ENCODE peak calls at places on chromosomes 5 and 9, in five cellular contexts. F is uterus, O is prostate gland, L is keratinocyte, B is sigmoid colon. V is an unnamed sample.

GRCh38 chr9:113155911-113156559 is 5.2 kb downstream of the SLC31A2 start:
- DNase-seq in F (no peak), O (no peak), L (no peak), B (no peak), V (peak; percentile 55)

GRCh38 chr9:109560470-109561132 is 62.5 kb upstream of the PTPN3 start:
- DNase-seq in F (no peak), O (no peak), L (no peak), B (no peak), V (no peak)

GRCh38 chr5:96626956-96627355 is 35.2 kb upstream of the CAST start:
- DNase-seq in F (no peak), O (no peak), L (peak; percentile 48), B (no peak), V (no peak)

GRCh38 chr9:26723486-26723885 is 169.1 kb downstream of the CAAP1 start:
- DNase-seq in F (peak; percentile 17), O (no peak), L (no peak), B (no peak), V (peak; percentile 9)

GRCh38 chr5:176183321-176184074 is 54.7 kb upstream of the SIMC1 start:
- DNase-seq in F (no peak), O (no peak), L (no peak), B (no peak), V (no peak)

GRCh38 chr5:94551858-94552257 is 66.5 kb downstream of the KIAA0825 start:
- DNase-seq in F (no peak), O (no peak), L (no peak), B (no peak), V (no peak)

GRCh38 chr9:136687721-136688223 is 515 bp upstream of the AGPAT2 start:
- DNase-seq in F (no peak), O (no peak), L (no peak), B (no peak), V (no peak)

GRCh38 chr5:66849803-66850202 is 253.6 kb downstream of the MAST4 start:
- DNase-seq in F (no peak), O (no peak), L (peak; percentile 60), B (no peak), V (no peak)

GRCh38 chr9:133103183-133103986 is 17.7 kb downstream of the RALGDS start:
- DNase-seq in F (peak; percentile 70), O (peak; percentile 52), L (no peak), B (peak; percentile 82), V (no peak)

GRCh38 chr5:6818594-6819512 is 105.6 kb downstream of the TENT4A start:
- DNase-seq in F (no peak), O (no peak), L (no peak), B (no peak), V (no peak)

GRCh38 chr5:59569608-59570334 is 323.8 kb downstream of the PDE4D start:
- DNase-seq in F (no peak), O (no peak), L (no peak), B (no peak), V (no peak)

GRCh38 chr5:38466444-38467189 is 89.8 kb downstream of the LIFR start:
- DNase-seq in F (peak; percentile 90), O (no peak), L (no peak), B (peak; percentile 88), V (no peak)

GRCh38 chr5:142866563-142867275 is 96.5 kb downstream of the ARHGAP26 start:
- DNase-seq in F (peak; percentile 31), O (peak; percentile 72), L (no peak), B (no peak), V (peak; percentile 64)

GRCh38 chr9:119268985-119269384 is 100.2 kb downstream of the BRINP1 start:
- DNase-seq in F (no peak), O (no peak), L (no peak), B (no peak), V (no peak)

GRCh38 chr5:173234129-173234793 is 745 bp downstream of the NKX2-5 start:
- DNase-seq in F (no peak), O (no peak), L (no peak), B (no peak), V (no peak)

GRCh38 chr9:6014668-6015270 is 655 bp downstream of the RANBP6 start:
- DNase-seq in F (no peak), O (no peak), L (peak; percentile 49), B (no peak), V (no peak)

GRCh38 chr9:127976498-127976897 is 4.3 kb downstream of the EEIG1 start:
- DNase-seq in F (no peak), O (no peak), L (no peak), B (no peak), V (no peak)

GRCh38 chr9:22216730-22217160 is 207.6 kb upstream of the CDKN2B start:
- DNase-seq in F (no peak), O (no peak), L (no peak), B (no peak), V (no peak)

GRCh38 chr9:91047529-91047928 is 245.9 kb downstream of the SYK start:
- DNase-seq in F (no peak), O (no peak), L (no peak), B (no peak), V (no peak)

GRCh38 chr5:14672082-14672481 is 7.6 kb downstream of the OTULIN start:
- DNase-seq in F (no peak), O (no peak), L (no peak), B (no peak), V (peak; percentile 31)
- H3K4me3 ChIP-seq in F (no peak overlapping the region), O (no peak overlapping the region), L (no peak overlapping the region), B (no peak overlapping the region), V (no peak overlapping the region)

DNA sequence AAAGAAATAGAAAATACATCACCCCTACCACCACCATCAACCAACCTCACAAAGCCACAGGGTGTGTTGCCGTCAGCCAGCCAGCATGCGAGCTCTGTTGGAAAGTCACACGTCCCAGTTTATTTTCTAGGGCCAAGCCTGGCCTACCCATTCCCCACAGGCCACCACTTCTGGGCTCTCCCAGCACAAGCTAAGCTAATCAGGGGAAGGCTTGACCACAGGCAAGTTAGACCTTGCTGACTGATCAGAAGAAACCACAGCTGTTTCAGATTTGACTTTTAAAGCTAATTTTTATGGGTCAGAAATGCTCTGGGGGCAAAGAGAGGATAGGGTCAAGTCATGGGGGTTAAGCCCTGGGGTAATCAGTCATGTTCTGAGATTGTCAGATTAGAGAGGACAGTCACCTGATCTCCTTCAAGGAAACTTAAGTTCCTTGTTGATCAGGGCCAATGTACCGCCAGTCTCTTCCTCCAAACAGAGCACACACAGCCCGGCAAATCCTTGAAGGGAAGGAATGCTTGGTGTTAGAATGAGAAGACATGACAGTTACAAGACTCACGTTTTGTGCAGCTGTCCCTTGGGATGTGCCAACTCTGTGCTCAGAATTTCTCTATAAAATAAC is 7.6 kb downstream of the SHB start:
- DNase-seq in F (no peak), O (no peak), L (no peak), B (peak; percentile 53), V (no peak)
- TF ChIP-seq CTCF in F (no peak), O (no peak), L (no peak), B (no peak), V (no peak)

GRCh38 chr5:141382469-141383294 is at the start of gene PCDHGA7:
- DNase-seq in F (no peak), O (no peak), L (no peak), B (peak; percentile 30), V (peak; percentile 32)
- H3K4me3 ChIP-seq in F (no peak within 1 kb of the TSS), O (peak within 1 kb of the TSS; percentile 11), L (peak within 1 kb of the TSS; percentile 59), B (no peak within 1 kb of the TSS), V (peak within 1 kb of the TSS; percentile 47)

DNA sequence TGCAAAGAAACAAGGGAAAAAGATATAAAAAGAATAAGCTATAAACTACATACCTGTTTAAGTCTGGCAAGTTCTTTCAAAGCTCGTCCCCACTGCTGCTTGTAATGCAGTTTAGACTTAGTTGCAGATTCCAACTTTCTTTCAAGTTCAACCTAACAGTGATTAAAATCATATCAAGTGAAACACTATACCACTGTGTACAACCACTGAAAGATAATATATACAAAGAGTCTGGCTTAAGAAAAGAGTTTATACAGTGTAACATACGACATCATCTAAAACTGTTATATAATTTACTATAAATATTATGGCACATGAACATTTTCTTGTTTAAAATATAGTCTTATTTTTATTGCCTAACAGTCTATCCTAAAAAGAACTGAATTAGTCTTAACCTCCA is 58.8 kb downstream of the CEP120 start:
- DNase-seq in F (no peak), O (no peak), L (no peak), B (no peak), V (no peak)
- TF ChIP-seq CTCF in F (no peak), O (no peak), L (no peak), B (no peak), V (no peak)

GRCh38 chr9:129347323-129348120 is 169.5 kb upstream of the IER5L start:
- DNase-seq in F (no peak), O (no peak), L (no peak), B (no peak), V (peak; percentile 92)
- H3K4me3 ChIP-seq in F (no peak overlapping the region), O (no peak overlapping the region), L (no peak overlapping the region), B (no peak overlapping the region), V (peak overlapping the region; percentile 2)

GRCh38 chr9:123724211-123724831 is 205.6 kb downstream of the DENND1A start:
- DNase-seq in F (no peak), O (no peak), L (no peak), B (no peak), V (peak; percentile 4)
- TF ChIP-seq CTCF in F (no peak), O (no peak), L (no peak), B (no peak), V (no peak)

GRCh38 chr9:89465726-89466308 is 32.1 kb downstream of the SEMA4D start:
- DNase-seq in F (no peak), O (no peak), L (no peak), B (peak; percentile 28), V (no peak)

GRCh38 chr9:89464991-89465390 is 32.9 kb downstream of the SEMA4D start:
- DNase-seq in F (no peak), O (no peak), L (no peak), B (peak; percentile 28), V (no peak)

GRCh38 chr9:89468271-89468960 is 29.5 kb downstream of the SEMA4D start:
- DNase-seq in F (no peak), O (no peak), L (no peak), B (peak; percentile 19), V (no peak)

GRCh38 chr9:89467278-89467625 is 30.7 kb downstream of the SEMA4D start:
- DNase-seq in F (no peak), O (no peak), L (no peak), B (no peak), V (no peak)

GRCh38 chr9:89466451-89467277 is 31.2 kb downstream of the SEMA4D start:
- DNase-seq in F (no peak), O (no peak), L (no peak), B (peak; percentile 53), V (no peak)
- H3K4me3 ChIP-seq in F (no peak overlapping the region), O (no peak overlapping the region), L (no peak overlapping the region), B (no peak overlapping the region), V (no peak overlapping the region)